ENCODE peak calls at places on chromosomes 7 and 10, in six cellular contexts. One of them, this sample, is unnamed.

GRCh38 chr10:124001391-124002260 is 91.8 kb downstream of the CHST15 start:
- DNase-seq in HepG2: no peak
- DNase-seq in GM12878: no peak
- DNase-seq in H1: no peak
- DNase-seq in K562: no peak
- DNase-seq in GM12891: peak; percentile 2
- DNase-seq in this sample: no peak

GRCh38 chr7:77453531-77453930 is 37.4 kb upstream of the GSAP start:
- DNase-seq in H1: no peak
- DNase-seq in K562: no peak
- DNase-seq in HepG2: no peak
- DNase-seq in GM12891: no peak
- DNase-seq in GM12878: no peak
- DNase-seq in this sample: no peak

GRCh38 chr7:56810466-56810865 is 321.8 kb downstream of the ZNF479 start:
- DNase-seq in GM12891: no peak
- DNase-seq in H1: no peak
- DNase-seq in GM12878: no peak
- DNase-seq in HepG2: no peak
- DNase-seq in K562: no peak
- DNase-seq in this sample: no peak

GRCh38 chr7:114217026-114217425 is 197.6 kb upstream of the FOXP2 start:
- DNase-seq in GM12878: no peak
- DNase-seq in K562: no peak
- DNase-seq in H1: no peak
- DNase-seq in GM12891: no peak
- DNase-seq in HepG2: no peak
- DNase-seq in this sample: no peak

GRCh38 chr10:62306663-62307062 is 38.0 kb upstream of the RTKN2 start:
- DNase-seq in H1: no peak
- DNase-seq in GM12891: no peak
- DNase-seq in GM12878: no peak
- DNase-seq in HepG2: no peak
- DNase-seq in K562: no peak
- DNase-seq in this sample: no peak

GRCh38 chr10:79347894-79348639 is 798 bp downstream of the PPIF start:
- DNase-seq in H1: peak; percentile 64
- DNase-seq in HepG2: peak; percentile 45
- DNase-seq in K562: peak; percentile 87
- DNase-seq in GM12891: peak; percentile 82
- DNase-seq in GM12878: no peak
- DNase-seq in this sample: peak; percentile 83

GRCh38 chr10:70974920-70975319 is 86.6 kb upstream of the PCBD1 start:
- DNase-seq in GM12891: no peak
- DNase-seq in HepG2: no peak
- DNase-seq in H1: no peak
- DNase-seq in GM12878: no peak
- DNase-seq in K562: no peak
- DNase-seq in this sample: no peak

GRCh38 chr10:90167174-90168064 is 466.0 kb downstream of the KIF20B start:
- DNase-seq in H1: no peak
- DNase-seq in K562: no peak
- DNase-seq in HepG2: no peak
- DNase-seq in GM12891: no peak
- DNase-seq in GM12878: peak; percentile 12
- DNase-seq in this sample: no peak

GRCh38 chr7:101179117-101179779 is 845 bp downstream of the NAT16 start:
- DNase-seq in HepG2: no peak
- DNase-seq in GM12891: no peak
- DNase-seq in K562: no peak
- DNase-seq in H1: no peak
- DNase-seq in GM12878: no peak
- DNase-seq in this sample: no peak

GRCh38 chr10:78139336-78139735 is 105.7 kb downstream of the RPS24 start:
- DNase-seq in GM12878: no peak
- DNase-seq in H1: peak; percentile 55
- DNase-seq in GM12891: no peak
- DNase-seq in HepG2: peak; percentile 3
- DNase-seq in K562: no peak
- DNase-seq in this sample: no peak

GRCh38 chr7:20561908-20562307 is 53.6 kb upstream of the ABCB5 start:
- DNase-seq in GM12891: no peak
- DNase-seq in GM12878: no peak
- DNase-seq in K562: no peak
- DNase-seq in HepG2: no peak
- DNase-seq in H1: no peak
- DNase-seq in this sample: no peak

GRCh38 chr10:103493362-103493871 is at the start of gene NEURL1:
- DNase-seq in H1: peak; percentile 73
- DNase-seq in HepG2: no peak
- DNase-seq in GM12891: peak; percentile 37
- DNase-seq in K562: no peak
- DNase-seq in GM12878: no peak
- DNase-seq in this sample: peak; percentile 41

GRCh38 chr10:131116216-131117005 is 195.1 kb downstream of the TCERG1L start:
- DNase-seq in GM12891: no peak
- DNase-seq in K562: no peak
- DNase-seq in GM12878: no peak
- DNase-seq in HepG2: no peak
- DNase-seq in H1: no peak
- DNase-seq in this sample: no peak

GRCh38 chr7:1085910-1086421 is 1.9 kb upstream of the GPER1 start:
- DNase-seq in GM12878: no peak
- DNase-seq in HepG2: no peak
- DNase-seq in GM12891: no peak
- DNase-seq in K562: no peak
- DNase-seq in H1: no peak
- DNase-seq in this sample: no peak

GRCh38 chr7:27910341-27910740 is 170.4 kb downstream of the TAX1BP1 start:
- DNase-seq in GM12891: no peak
- DNase-seq in K562: no peak
- DNase-seq in HepG2: no peak
- DNase-seq in H1: no peak
- DNase-seq in GM12878: no peak
- DNase-seq in this sample: no peak

GRCh38 chr10:15141136-15142067 is 27.1 kb downstream of the NMT2 start:
- DNase-seq in HepG2: peak; percentile 20
- DNase-seq in H1: no peak
- DNase-seq in GM12878: peak; percentile 85
- DNase-seq in K562: no peak
- DNase-seq in GM12891: peak; percentile 12
- DNase-seq in this sample: peak; percentile 15

GRCh38 chr10:48940958-48941357 is 1.3 kb upstream of the LRRC18 start:
- DNase-seq in GM12891: no peak
- DNase-seq in H1: no peak
- DNase-seq in GM12878: no peak
- DNase-seq in HepG2: no peak
- DNase-seq in K562: no peak
- DNase-seq in this sample: no peak

GRCh38 chr10:49023752-49024151 is 84.1 kb upstream of the LRRC18 start:
- DNase-seq in GM12891: no peak
- DNase-seq in HepG2: no peak
- DNase-seq in GM12878: no peak
- DNase-seq in K562: no peak
- DNase-seq in H1: no peak
- DNase-seq in this sample: no peak

GRCh38 chr10:14653271-14654161 is 121.2 kb downstream of the FAM107B start:
- DNase-seq in HepG2: no peak
- DNase-seq in GM12891: no peak
- DNase-seq in GM12878: no peak
- DNase-seq in K562: no peak
- DNase-seq in H1: no peak
- DNase-seq in this sample: no peak

GRCh38 chr7:78218051-78218450 is 419.5 kb downstream of the PHTF2 start:
- DNase-seq in H1: no peak
- DNase-seq in GM12878: no peak
- DNase-seq in GM12891: no peak
- DNase-seq in K562: no peak
- DNase-seq in HepG2: no peak
- DNase-seq in this sample: no peak

GRCh38 chr10:96267234-96267705 is 4.1 kb downstream of the BLNK start:
- DNase-seq in H1: no peak
- DNase-seq in K562: no peak
- DNase-seq in HepG2: no peak
- DNase-seq in GM12878: no peak
- DNase-seq in GM12891: no peak
- DNase-seq in this sample: no peak

GRCh38 chr7:50851451-50851850 is 68.8 kb upstream of the GRB10 start:
- DNase-seq in H1: no peak
- DNase-seq in GM12878: no peak
- DNase-seq in GM12891: no peak
- DNase-seq in HepG2: no peak
- DNase-seq in K562: no peak
- DNase-seq in this sample: no peak

GRCh38 chr10:89414146-89414878 is at the start of gene IFIT5:
- DNase-seq in GM12878: peak; percentile 58
- DNase-seq in HepG2: peak; percentile 30
- DNase-seq in K562: peak; percentile 23
- DNase-seq in GM12891: peak; percentile 48
- DNase-seq in H1: no peak
- DNase-seq in this sample: peak; percentile 53

GRCh38 chr10:82377608-82378007 is 502.6 kb downstream of the NRG3 start:
- DNase-seq in HepG2: no peak
- DNase-seq in GM12878: no peak
- DNase-seq in H1: peak; percentile 53
- DNase-seq in GM12891: no peak
- DNase-seq in K562: no peak
- DNase-seq in this sample: no peak

GRCh38 chr7:85184599-85185354 is 2.1 kb downstream of the SEMA3D start:
- DNase-seq in GM12878: no peak
- DNase-seq in GM12891: no peak
- DNase-seq in H1: peak; percentile 54
- DNase-seq in K562: no peak
- DNase-seq in HepG2: no peak
- DNase-seq in this sample: no peak
- TF ChIP-seq POLR2AphosphoS5 in GM12878: no peak
- TF ChIP-seq POLR2AphosphoS5 in GM12891: no peak
- TF ChIP-seq POLR2AphosphoS5 in H1: no peak
- TF ChIP-seq POLR2AphosphoS5 in K562: no peak
- TF ChIP-seq POLR2AphosphoS5 in HepG2: no peak
- TF ChIP-seq POLR2AphosphoS5 in this sample: no peak

DNA sequence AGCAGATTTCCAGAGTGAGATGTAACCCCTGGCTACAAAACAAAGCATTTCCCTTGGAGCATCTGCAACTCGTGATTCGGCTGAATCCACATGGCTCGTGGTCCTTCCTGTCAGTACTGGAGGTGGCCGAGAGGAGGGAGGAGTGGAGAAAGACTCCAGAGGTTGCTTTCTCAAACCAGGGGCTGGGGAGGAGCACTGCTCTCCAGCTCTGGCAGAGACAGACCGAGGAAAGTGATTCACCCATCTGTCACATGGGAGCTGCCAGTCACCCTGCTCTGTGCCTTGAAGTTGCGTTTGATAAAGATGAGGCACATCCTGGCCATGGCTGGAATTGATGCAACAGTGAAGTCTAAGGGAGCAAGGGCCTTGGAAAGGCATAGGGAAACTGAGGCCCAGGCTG is 72.8 kb downstream of the COL13A1 start:
- DNase-seq in H1: no peak
- DNase-seq in GM12891: no peak
- DNase-seq in GM12878: no peak
- DNase-seq in HepG2: no peak
- DNase-seq in K562: no peak
- DNase-seq in this sample: no peak
- TF ChIP-seq TAF1 in H1: no peak
- TF ChIP-seq TAF1 in GM12891: no peak
- TF ChIP-seq TAF1 in GM12878: no peak
- TF ChIP-seq TAF1 in HepG2: no peak
- TF ChIP-seq TAF1 in K562: no peak
- TF ChIP-seq TAF1 in this sample: no peak

DNA sequence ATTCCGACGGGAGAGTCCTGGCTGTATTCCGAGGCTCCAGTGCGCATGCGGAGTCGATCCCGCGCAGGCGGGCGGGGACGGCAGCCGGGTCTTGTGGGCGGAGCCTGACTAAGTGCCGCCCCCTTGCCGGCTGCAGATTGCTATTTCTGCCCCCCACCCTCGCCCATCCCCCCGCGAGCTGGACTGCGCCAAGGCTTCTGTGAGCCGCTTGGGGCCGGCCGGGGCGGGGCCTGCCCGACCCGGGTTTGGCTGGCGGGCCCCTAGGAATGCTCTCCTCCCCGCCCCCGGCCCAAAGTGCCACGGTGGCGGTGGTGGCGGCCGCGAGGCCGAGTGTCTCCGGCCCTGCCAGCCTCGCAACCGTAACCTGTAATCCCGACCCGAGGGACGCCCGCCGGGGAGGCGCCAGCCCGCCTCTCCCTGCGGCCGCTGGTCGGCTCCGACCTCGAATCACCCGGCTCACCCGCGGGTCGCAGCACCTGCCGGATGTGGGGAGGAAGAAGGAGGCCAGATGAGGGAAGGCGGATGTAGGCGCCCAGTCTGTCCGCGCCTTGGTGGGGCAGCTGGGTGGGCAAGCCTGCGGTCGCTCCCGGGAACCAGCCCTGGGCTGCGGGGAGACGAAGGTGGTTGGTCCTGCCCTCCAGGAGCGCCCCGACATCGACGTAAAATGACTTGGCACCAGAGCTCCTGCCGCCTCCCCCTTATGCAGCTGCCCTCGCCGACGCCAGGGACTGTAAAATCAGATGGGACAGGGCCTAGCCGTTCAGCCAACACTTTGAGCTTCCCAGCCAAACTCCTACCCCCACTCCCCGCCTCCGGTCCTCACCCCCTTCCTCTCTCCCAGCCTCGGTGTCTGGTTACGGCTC is 607 bp upstream of the KAZALD1 start:
- DNase-seq in K562: peak; percentile 92
- DNase-seq in HepG2: peak; percentile 90
- DNase-seq in H1: peak; percentile 99
- DNase-seq in GM12878: peak; percentile 35
- DNase-seq in GM12891: peak; percentile 88
- DNase-seq in this sample: peak; percentile 92
- TF ChIP-seq POLR2A in K562: peak; percentile 68
- TF ChIP-seq POLR2A in HepG2: peak; percentile 89
- TF ChIP-seq POLR2A in H1: peak; percentile 26
- TF ChIP-seq POLR2A in GM12878: peak; percentile 77
- TF ChIP-seq POLR2A in GM12891: no peak
- TF ChIP-seq POLR2A in this sample: no peak

DNA sequence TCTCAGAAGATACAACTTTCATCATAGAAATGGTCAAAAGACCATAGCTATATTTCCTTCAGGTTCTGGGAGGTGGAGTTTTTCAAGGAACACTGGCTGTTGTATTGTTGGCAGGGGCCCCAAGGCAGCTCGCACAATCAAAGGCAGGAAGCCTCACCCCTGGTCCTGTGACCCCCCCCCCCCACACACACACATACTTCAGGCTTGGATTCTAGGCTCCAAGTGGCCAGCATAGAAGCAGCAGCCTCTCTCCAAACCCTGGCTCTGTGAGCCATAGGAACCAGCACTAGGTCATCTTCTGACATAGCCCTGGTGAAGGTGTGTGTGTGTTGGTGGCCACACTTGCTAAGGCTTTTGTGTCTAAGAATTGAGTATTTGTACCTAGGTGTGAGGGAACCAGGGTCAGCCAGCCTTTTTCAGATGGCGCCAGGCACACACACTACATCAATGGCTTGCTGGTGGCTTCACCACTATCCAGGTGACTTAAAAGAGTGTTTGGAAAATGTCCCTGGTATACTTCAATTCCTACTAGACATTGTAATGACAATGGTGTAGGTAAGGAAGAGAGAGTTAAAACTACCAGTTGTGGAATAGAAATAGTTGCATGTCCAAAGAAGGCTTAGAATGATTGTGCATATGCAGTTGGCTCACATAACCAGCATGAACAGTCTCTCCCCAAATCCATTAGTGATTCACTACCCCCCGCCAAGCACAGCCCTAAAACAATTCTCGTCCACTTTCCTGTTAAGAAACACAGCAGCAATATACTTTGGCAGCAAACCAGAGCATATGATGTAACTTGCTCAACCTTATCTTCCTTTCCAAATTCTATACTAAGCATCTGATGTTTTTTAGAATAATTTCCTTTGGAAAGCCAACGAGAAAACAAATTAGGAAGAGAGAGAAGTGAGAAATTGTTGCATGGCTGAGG is 91.3 kb downstream of the AVL9 start:
- DNase-seq in K562: peak; percentile 21
- DNase-seq in GM12878: no peak
- DNase-seq in HepG2: no peak
- DNase-seq in H1: no peak
- DNase-seq in GM12891: no peak
- DNase-seq in this sample: no peak
- TF ChIP-seq POLR2AphosphoS5 in K562: no peak
- TF ChIP-seq POLR2AphosphoS5 in GM12878: no peak
- TF ChIP-seq POLR2AphosphoS5 in HepG2: peak; percentile 12
- TF ChIP-seq POLR2AphosphoS5 in H1: no peak
- TF ChIP-seq POLR2AphosphoS5 in GM12891: no peak
- TF ChIP-seq POLR2AphosphoS5 in this sample: no peak

This sample was measured in GM12892.